ENCODE peak calls at places on chromosomes 3 and 15, in eight cellular contexts. One of them, this sample, is unnamed.
A peak's percentile ranks its signal among the peaks of the same experiment; 100 is the strongest.

GRCh38 chr3:18474202-18474601 is 49.1 kb upstream of the SATB1 start:
- DNase-seq in Panc1: no peak
- DNase-seq in T-helper 17 cell: no peak
- DNase-seq in activated naive CD8-positive, alpha-beta T cell treated with anti-CD3 and anti-CD28 coated beads, Interleukin-2, amount 50 U/mL, for 24 hours: no peak
- DNase-seq in coronary artery: no peak
- DNase-seq in Right ventricle myocardium superior: no peak
- DNase-seq in cortex of kidney: no peak
- DNase-seq in IMR-90: no peak
- DNase-seq in this sample: no peak

GRCh38 chr3:168925568-168925967 is 737.9 kb downstream of the MECOM start:
- DNase-seq in activated naive CD8-positive, alpha-beta T cell treated with anti-CD3 and anti-CD28 coated beads, Interleukin-2, amount 50 U/mL, for 24 hours: no peak
- DNase-seq in Right ventricle myocardium superior: no peak
- DNase-seq in coronary artery: no peak
- DNase-seq in T-helper 17 cell: no peak
- DNase-seq in cortex of kidney: no peak
- DNase-seq in IMR-90: no peak
- DNase-seq in Panc1: no peak
- DNase-seq in this sample: no peak

GRCh38 chr3:156677536-156677935 is 3.1 kb downstream of the TIPARP start:
- DNase-seq in IMR-90: no peak
- DNase-seq in T-helper 17 cell: no peak
- DNase-seq in coronary artery: no peak
- DNase-seq in activated naive CD8-positive, alpha-beta T cell treated with anti-CD3 and anti-CD28 coated beads, Interleukin-2, amount 50 U/mL, for 24 hours: no peak
- DNase-seq in Panc1: no peak
- DNase-seq in Right ventricle myocardium superior: no peak
- DNase-seq in cortex of kidney: no peak
- DNase-seq in this sample: no peak

GRCh38 chr3:111472556-111472955 is 69.4 kb upstream of the CD96 start:
- DNase-seq in T-helper 17 cell: no peak
- DNase-seq in Panc1: no peak
- DNase-seq in cortex of kidney: no peak
- DNase-seq in Right ventricle myocardium superior: no peak
- DNase-seq in coronary artery: no peak
- DNase-seq in activated naive CD8-positive, alpha-beta T cell treated with anti-CD3 and anti-CD28 coated beads, Interleukin-2, amount 50 U/mL, for 24 hours: no peak
- DNase-seq in IMR-90: no peak
- DNase-seq in this sample: no peak

GRCh38 chr15:93321881-93322282 is 232.9 kb upstream of the RGMA start:
- DNase-seq in Right ventricle myocardium superior: no peak
- DNase-seq in T-helper 17 cell: no peak
- DNase-seq in activated naive CD8-positive, alpha-beta T cell treated with anti-CD3 and anti-CD28 coated beads, Interleukin-2, amount 50 U/mL, for 24 hours: no peak
- DNase-seq in IMR-90: no peak
- DNase-seq in cortex of kidney: no peak
- DNase-seq in coronary artery: no peak
- DNase-seq in Panc1: no peak
- DNase-seq in this sample: no peak

GRCh38 chr3:5304789-5305680 is 117.5 kb downstream of the EDEM1 start:
- DNase-seq in Panc1: peak; percentile 12
- DNase-seq in T-helper 17 cell: no peak
- DNase-seq in IMR-90: peak; percentile 44
- DNase-seq in activated naive CD8-positive, alpha-beta T cell treated with anti-CD3 and anti-CD28 coated beads, Interleukin-2, amount 50 U/mL, for 24 hours: peak; percentile 47
- DNase-seq in Right ventricle myocardium superior: no peak
- DNase-seq in coronary artery: no peak
- DNase-seq in cortex of kidney: no peak
- DNase-seq in this sample: no peak

GRCh38 chr3:12490547-12490946 is 6.3 kb downstream of the TSEN2 start:
- DNase-seq in cortex of kidney: no peak
- DNase-seq in IMR-90: no peak
- DNase-seq in coronary artery: peak; percentile 28
- DNase-seq in T-helper 17 cell: no peak
- DNase-seq in activated naive CD8-positive, alpha-beta T cell treated with anti-CD3 and anti-CD28 coated beads, Interleukin-2, amount 50 U/mL, for 24 hours: no peak
- DNase-seq in Right ventricle myocardium superior: no peak
- DNase-seq in Panc1: no peak
- DNase-seq in this sample: no peak

GRCh38 chr3:187167795-187168194 is 28.5 kb upstream of the RPL39L start:
- DNase-seq in T-helper 17 cell: no peak
- DNase-seq in Right ventricle myocardium superior: peak; percentile 61
- DNase-seq in coronary artery: no peak
- DNase-seq in IMR-90: no peak
- DNase-seq in Panc1: no peak
- DNase-seq in activated naive CD8-positive, alpha-beta T cell treated with anti-CD3 and anti-CD28 coated beads, Interleukin-2, amount 50 U/mL, for 24 hours: no peak
- DNase-seq in cortex of kidney: no peak
- DNase-seq in this sample: no peak

GRCh38 chr3:151393961-151394360 is 9.4 kb upstream of the P2RY12 start:
- DNase-seq in T-helper 17 cell: no peak
- DNase-seq in coronary artery: no peak
- DNase-seq in IMR-90: no peak
- DNase-seq in Right ventricle myocardium superior: no peak
- DNase-seq in activated naive CD8-positive, alpha-beta T cell treated with anti-CD3 and anti-CD28 coated beads, Interleukin-2, amount 50 U/mL, for 24 hours: no peak
- DNase-seq in Panc1: no peak
- DNase-seq in cortex of kidney: no peak
- DNase-seq in this sample: no peak

GRCh38 chr15:70632079-70632850 is 131.1 kb downstream of the UACA start:
- DNase-seq in cortex of kidney: no peak
- DNase-seq in Panc1: no peak
- DNase-seq in IMR-90: peak; percentile 71
- DNase-seq in T-helper 17 cell: no peak
- DNase-seq in coronary artery: no peak
- DNase-seq in Right ventricle myocardium superior: no peak
- DNase-seq in activated naive CD8-positive, alpha-beta T cell treated with anti-CD3 and anti-CD28 coated beads, Interleukin-2, amount 50 U/mL, for 24 hours: no peak
- DNase-seq in this sample: no peak

GRCh38 chr3:6807967-6808588 is 52.8 kb upstream of the GRM7 start:
- DNase-seq in T-helper 17 cell: no peak
- DNase-seq in Right ventricle myocardium superior: no peak
- DNase-seq in activated naive CD8-positive, alpha-beta T cell treated with anti-CD3 and anti-CD28 coated beads, Interleukin-2, amount 50 U/mL, for 24 hours: no peak
- DNase-seq in coronary artery: no peak
- DNase-seq in IMR-90: no peak
- DNase-seq in Panc1: no peak
- DNase-seq in cortex of kidney: no peak
- DNase-seq in this sample: no peak

GRCh38 chr3:127799476-127800222 is 22.7 kb downstream of the MGLL start:
- DNase-seq in Right ventricle myocardium superior: no peak
- DNase-seq in T-helper 17 cell: no peak
- DNase-seq in activated naive CD8-positive, alpha-beta T cell treated with anti-CD3 and anti-CD28 coated beads, Interleukin-2, amount 50 U/mL, for 24 hours: no peak
- DNase-seq in coronary artery: no peak
- DNase-seq in cortex of kidney: no peak
- DNase-seq in Panc1: no peak
- DNase-seq in IMR-90: peak; percentile 97
- DNase-seq in this sample: no peak

GRCh38 chr3:86913160-86913559 is 77.8 kb downstream of the VGLL3 start:
- DNase-seq in T-helper 17 cell: no peak
- DNase-seq in activated naive CD8-positive, alpha-beta T cell treated with anti-CD3 and anti-CD28 coated beads, Interleukin-2, amount 50 U/mL, for 24 hours: no peak
- DNase-seq in Right ventricle myocardium superior: no peak
- DNase-seq in coronary artery: no peak
- DNase-seq in Panc1: no peak
- DNase-seq in cortex of kidney: no peak
- DNase-seq in IMR-90: no peak
- DNase-seq in this sample: no peak

GRCh38 chr15:95249524-95249923 is 1018.2 kb downstream of the MCTP2 start:
- DNase-seq in Panc1: no peak
- DNase-seq in coronary artery: no peak
- DNase-seq in IMR-90: no peak
- DNase-seq in activated naive CD8-positive, alpha-beta T cell treated with anti-CD3 and anti-CD28 coated beads, Interleukin-2, amount 50 U/mL, for 24 hours: no peak
- DNase-seq in Right ventricle myocardium superior: no peak
- DNase-seq in cortex of kidney: no peak
- DNase-seq in T-helper 17 cell: no peak
- DNase-seq in this sample: no peak

GRCh38 chr3:134618986-134619615 is 31.7 kb downstream of the KY start:
- DNase-seq in Right ventricle myocardium superior: no peak
- DNase-seq in T-helper 17 cell: no peak
- DNase-seq in coronary artery: peak; percentile 38
- DNase-seq in Panc1: no peak
- DNase-seq in cortex of kidney: no peak
- DNase-seq in IMR-90: no peak
- DNase-seq in activated naive CD8-positive, alpha-beta T cell treated with anti-CD3 and anti-CD28 coated beads, Interleukin-2, amount 50 U/mL, for 24 hours: no peak
- DNase-seq in this sample: no peak

GRCh38 chr3:114775395-114775794 is 371.7 kb downstream of the ZBTB20 start:
- DNase-seq in activated naive CD8-positive, alpha-beta T cell treated with anti-CD3 and anti-CD28 coated beads, Interleukin-2, amount 50 U/mL, for 24 hours: no peak
- DNase-seq in coronary artery: no peak
- DNase-seq in cortex of kidney: no peak
- DNase-seq in Right ventricle myocardium superior: no peak
- DNase-seq in IMR-90: peak; percentile 29
- DNase-seq in Panc1: no peak
- DNase-seq in T-helper 17 cell: no peak
- DNase-seq in this sample: no peak

GRCh38 chr3:158685151-158685550 is 12.7 kb upstream of the LXN start:
- DNase-seq in activated naive CD8-positive, alpha-beta T cell treated with anti-CD3 and anti-CD28 coated beads, Interleukin-2, amount 50 U/mL, for 24 hours: no peak
- DNase-seq in T-helper 17 cell: no peak
- DNase-seq in coronary artery: no peak
- DNase-seq in Panc1: no peak
- DNase-seq in cortex of kidney: no peak
- DNase-seq in Right ventricle myocardium superior: no peak
- DNase-seq in IMR-90: no peak
- DNase-seq in this sample: no peak

GRCh38 chr3:38651153-38651789 is 1.8 kb upstream of the SCN5A start:
- DNase-seq in Panc1: peak; percentile 71
- DNase-seq in coronary artery: peak; percentile 72
- DNase-seq in cortex of kidney: no peak
- DNase-seq in T-helper 17 cell: peak; percentile 46
- DNase-seq in activated naive CD8-positive, alpha-beta T cell treated with anti-CD3 and anti-CD28 coated beads, Interleukin-2, amount 50 U/mL, for 24 hours: peak; percentile 75
- DNase-seq in Right ventricle myocardium superior: peak; percentile 78
- DNase-seq in IMR-90: peak; percentile 52
- DNase-seq in this sample: peak; percentile 54

GRCh38 chr3:118977671-118978392 is 56.8 kb downstream of the IGSF11 start:
- DNase-seq in activated naive CD8-positive, alpha-beta T cell treated with anti-CD3 and anti-CD28 coated beads, Interleukin-2, amount 50 U/mL, for 24 hours: no peak
- DNase-seq in Right ventricle myocardium superior: no peak
- DNase-seq in T-helper 17 cell: no peak
- DNase-seq in IMR-90: no peak
- DNase-seq in Panc1: no peak
- DNase-seq in coronary artery: no peak
- DNase-seq in cortex of kidney: no peak
- DNase-seq in this sample: no peak

GRCh38 chr3:155323063-155323666 is 29.7 kb upstream of the STRIT1 start:
- DNase-seq in IMR-90: peak; percentile 89
- DNase-seq in activated naive CD8-positive, alpha-beta T cell treated with anti-CD3 and anti-CD28 coated beads, Interleukin-2, amount 50 U/mL, for 24 hours: no peak
- DNase-seq in cortex of kidney: no peak
- DNase-seq in coronary artery: no peak
- DNase-seq in Right ventricle myocardium superior: no peak
- DNase-seq in T-helper 17 cell: no peak
- DNase-seq in Panc1: peak; percentile 59
- DNase-seq in this sample: no peak

GRCh38 chr3:7573330-7573729 is 712.4 kb downstream of the GRM7 start:
- DNase-seq in coronary artery: no peak
- DNase-seq in activated naive CD8-positive, alpha-beta T cell treated with anti-CD3 and anti-CD28 coated beads, Interleukin-2, amount 50 U/mL, for 24 hours: no peak
- DNase-seq in T-helper 17 cell: no peak
- DNase-seq in Panc1: no peak
- DNase-seq in cortex of kidney: no peak
- DNase-seq in IMR-90: no peak
- DNase-seq in Right ventricle myocardium superior: no peak
- DNase-seq in this sample: no peak

GRCh38 chr3:186931487-186932280 is 1.4 kb downstream of the ST6GAL1 start:
- DNase-seq in activated naive CD8-positive, alpha-beta T cell treated with anti-CD3 and anti-CD28 coated beads, Interleukin-2, amount 50 U/mL, for 24 hours: peak; percentile 71
- DNase-seq in coronary artery: no peak
- DNase-seq in IMR-90: peak; percentile 63
- DNase-seq in Panc1: no peak
- DNase-seq in Right ventricle myocardium superior: peak; percentile 74
- DNase-seq in T-helper 17 cell: peak; percentile 39
- DNase-seq in cortex of kidney: no peak
- DNase-seq in this sample: no peak

GRCh38 chr15:48862705-48863104 is 15.2 kb upstream of the EID1 start:
- DNase-seq in Panc1: no peak
- DNase-seq in Right ventricle myocardium superior: no peak
- DNase-seq in IMR-90: no peak
- DNase-seq in coronary artery: no peak
- DNase-seq in cortex of kidney: no peak
- DNase-seq in T-helper 17 cell: no peak
- DNase-seq in activated naive CD8-positive, alpha-beta T cell treated with anti-CD3 and anti-CD28 coated beads, Interleukin-2, amount 50 U/mL, for 24 hours: peak; percentile 19
- DNase-seq in this sample: no peak

GRCh38 chr3:108409791-108410190 is 100.6 kb downstream of the MYH15 start:
- DNase-seq in IMR-90: no peak
- DNase-seq in cortex of kidney: no peak
- DNase-seq in activated naive CD8-positive, alpha-beta T cell treated with anti-CD3 and anti-CD28 coated beads, Interleukin-2, amount 50 U/mL, for 24 hours: no peak
- DNase-seq in Right ventricle myocardium superior: no peak
- DNase-seq in T-helper 17 cell: no peak
- DNase-seq in coronary artery: no peak
- DNase-seq in Panc1: no peak
- DNase-seq in this sample: no peak

GRCh38 chr15:100887211-100887913 is 7.7 kb downstream of the ALDH1A3 start:
- DNase-seq in T-helper 17 cell: no peak
- DNase-seq in cortex of kidney: no peak
- DNase-seq in coronary artery: no peak
- DNase-seq in activated naive CD8-positive, alpha-beta T cell treated with anti-CD3 and anti-CD28 coated beads, Interleukin-2, amount 50 U/mL, for 24 hours: no peak
- DNase-seq in Right ventricle myocardium superior: no peak
- DNase-seq in Panc1: no peak
- DNase-seq in IMR-90: no peak
- DNase-seq in this sample: no peak

GRCh38 chr15:66778716-66779115 is 76.7 kb downstream of the SMAD6 start:
- DNase-seq in T-helper 17 cell: no peak
- DNase-seq in coronary artery: no peak
- DNase-seq in IMR-90: no peak
- DNase-seq in activated naive CD8-positive, alpha-beta T cell treated with anti-CD3 and anti-CD28 coated beads, Interleukin-2, amount 50 U/mL, for 24 hours: no peak
- DNase-seq in Panc1: no peak
- DNase-seq in Right ventricle myocardium superior: no peak
- DNase-seq in cortex of kidney: no peak
- DNase-seq in this sample: no peak

GRCh38 chr15:62071711-62072308 is 5.0 kb downstream of the C2CD4A start:
- DNase-seq in IMR-90: peak; percentile 57
- DNase-seq in coronary artery: no peak
- DNase-seq in Right ventricle myocardium superior: no peak
- DNase-seq in activated naive CD8-positive, alpha-beta T cell treated with anti-CD3 and anti-CD28 coated beads, Interleukin-2, amount 50 U/mL, for 24 hours: no peak
- DNase-seq in T-helper 17 cell: no peak
- DNase-seq in cortex of kidney: no peak
- DNase-seq in Panc1: no peak
- DNase-seq in this sample: no peak

GRCh38 chr15:57761562-57761961 is 55.0 kb downstream of the POLR2M start:
- DNase-seq in coronary artery: no peak
- DNase-seq in activated naive CD8-positive, alpha-beta T cell treated with anti-CD3 and anti-CD28 coated beads, Interleukin-2, amount 50 U/mL, for 24 hours: no peak
- DNase-seq in Right ventricle myocardium superior: no peak
- DNase-seq in Panc1: no peak
- DNase-seq in cortex of kidney: no peak
- DNase-seq in T-helper 17 cell: no peak
- DNase-seq in IMR-90: no peak
- DNase-seq in this sample: no peak

GRCh38 chr15:29925227-29926082 is 103.2 kb upstream of the TJP1 start:
- DNase-seq in IMR-90: peak; percentile 80
- DNase-seq in Panc1: no peak
- DNase-seq in Right ventricle myocardium superior: peak; percentile 81
- DNase-seq in T-helper 17 cell: no peak
- DNase-seq in cortex of kidney: no peak
- DNase-seq in activated naive CD8-positive, alpha-beta T cell treated with anti-CD3 and anti-CD28 coated beads, Interleukin-2, amount 50 U/mL, for 24 hours: peak; percentile 40
- DNase-seq in coronary artery: no peak
- DNase-seq in this sample: no peak

GRCh38 chr3:167095976-167096375 is 284.1 kb downstream of the ZBBX start:
- DNase-seq in activated naive CD8-positive, alpha-beta T cell treated with anti-CD3 and anti-CD28 coated beads, Interleukin-2, amount 50 U/mL, for 24 hours: no peak
- DNase-seq in Right ventricle myocardium superior: no peak
- DNase-seq in IMR-90: no peak
- DNase-seq in cortex of kidney: no peak
- DNase-seq in coronary artery: no peak
- DNase-seq in T-helper 17 cell: no peak
- DNase-seq in Panc1: no peak
- DNase-seq in this sample: no peak

This sample was measured in T follicular helper cell.